ENCODE peak calls at places on chromosomes 12 and 14, in ten cellular contexts. E is dorsolateral prefrontal cortex; B is cardiac muscle cell; I is tibial nerve; F is right cardiac atrium; U is naive thymus-derived CD4-positive, alpha-beta T cell; R is pancreas; K is lower lobe of right lung; J is psoas muscle; W is foreskin keratinocyte. O is an unnamed sample.

GRCh38 chr12:55957106-55957859 is 8.6 kb downstream of the PMEL start:
- DNase-seq in E (no peak), B (no peak), I (no peak), F (no peak), U (no peak), R (no peak), K (no peak), J (no peak), W (peak; percentile 44), O (no peak)

GRCh38 chr12:49783917-49784676 is 42.7 kb downstream of the TMBIM6 start:
- DNase-seq in E (no peak), B (peak; percentile 64), I (no peak), F (no peak), U (no peak), R (no peak), K (no peak), J (peak; percentile 48), W (no peak), O (no peak)

GRCh38 chr12:40312982-40313576 is 88.3 kb downstream of the LRRK2 start:
- DNase-seq in E (no peak), B (peak; percentile 40), I (no peak), F (no peak), U (no peak), R (no peak), K (no peak), J (no peak), W (no peak), O (no peak)

GRCh38 chr12:109761631-109761950 is 48.0 kb downstream of the FAM222A start:
- DNase-seq in E (peak; percentile 32), B (no peak), I (no peak), F (no peak), U (no peak), R (peak; percentile 50), K (peak; percentile 10), J (peak; percentile 23), W (no peak), O (no peak)

GRCh38 chr12:56137853-56138571 is 9.9 kb downstream of the ESYT1 start:
- DNase-seq in E (no peak), B (no peak), I (no peak), F (no peak), U (peak; percentile 38), R (no peak), K (no peak), J (no peak), W (no peak), O (no peak)

GRCh38 chr14:93946104-93946503 is 19.0 kb downstream of the FAM181A start:
- DNase-seq in E (no peak), B (peak; percentile 23), I (no peak), F (no peak), U (no peak), R (no peak), K (no peak), J (peak; percentile 75), W (no peak), O (no peak)

GRCh38 chr12:94327819-94328218 is 131.8 kb downstream of the CEP83 start:
- DNase-seq in E (no peak), B (peak; percentile 40), I (no peak), F (no peak), U (no peak), R (no peak), K (no peak), J (no peak), W (no peak), O (no peak)

GRCh38 chr14:33964599-33965317 is 13.9 kb upstream of the EGLN3 start:
- DNase-seq in E (no peak), B (no peak), I (no peak), F (no peak), U (no peak), R (no peak), K (no peak), J (no peak), W (no peak), O (no peak)

GRCh38 chr14:56846970-56847928 is 37.0 kb upstream of the OTX2 start:
- DNase-seq in E (no peak), B (no peak), I (no peak), F (no peak), U (no peak), R (no peak), K (no peak), J (no peak), W (no peak), O (no peak)

GRCh38 chr14:79016828-79017505 is 846.8 kb downstream of the NRXN3 start:
- DNase-seq in E (no peak), B (peak; percentile 79), I (no peak), F (no peak), U (no peak), R (no peak), K (no peak), J (no peak), W (peak; percentile 86), O (no peak)

GRCh38 chr12:74129702-74130101 is 407.9 kb upstream of the ATXN7L3B start:
- DNase-seq in E (no peak), B (no peak), I (no peak), F (no peak), U (no peak), R (no peak), K (no peak), J (no peak), W (no peak), O (no peak)

GRCh38 chr12:65505321-65506121 is 227.0 kb downstream of the MSRB3 start:
- DNase-seq in E (no peak), B (no peak), I (no peak), F (no peak), U (no peak), R (no peak), K (no peak), J (no peak), W (no peak), O (no peak)

GRCh38 chr14:90703841-90704240 is 112.4 kb downstream of the TTC7B start:
- DNase-seq in E (no peak), B (no peak), I (no peak), F (no peak), U (no peak), R (no peak), K (no peak), J (no peak), W (no peak), O (no peak)

GRCh38 chr12:6962285-6963015 is 8.0 kb downstream of the PHB2 start:
- DNase-seq in E (no peak), B (no peak), I (no peak), F (peak; percentile 55), U (no peak), R (no peak), K (peak; percentile 87), J (no peak), W (no peak), O (no peak)

DNA sequence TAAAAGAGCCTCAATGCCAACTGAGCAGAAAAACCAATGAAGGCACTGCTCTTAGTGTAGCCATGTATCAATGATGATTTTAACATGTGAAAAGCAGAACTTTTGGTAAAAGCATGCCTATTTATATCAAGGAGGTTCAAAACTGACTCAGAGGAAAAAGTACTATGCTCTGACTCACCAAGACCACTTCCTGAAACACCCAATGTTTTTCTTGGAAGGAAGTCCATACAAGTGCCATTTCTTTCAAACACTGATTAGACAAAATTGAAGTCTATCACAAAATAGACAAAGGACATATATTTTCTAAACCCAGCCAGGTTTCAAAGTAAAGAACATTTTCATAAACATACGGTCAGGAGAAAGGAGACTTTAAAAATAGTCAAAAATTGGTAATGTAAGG is 88.6 kb downstream of the EPS8 start:
- DNase-seq in E (no peak), B (peak; percentile 92), I (no peak), F (no peak), U (no peak), R (no peak), K (no peak), J (no peak), W (peak; percentile 82), O (no peak)
- H3K27ac ChIP-seq in E (peak overlapping the region; percentile 61), B (no peak overlapping the region), I (peak overlapping the region; percentile 88), F (no peak overlapping the region), U (no peak overlapping the region), R (peak overlapping the region; percentile 11), K (peak overlapping the region; percentile 37), J (no peak overlapping the region), W (peak overlapping the region; percentile 26), O (no peak overlapping the region)

GRCh38 chr12:29726741-29727348 is 56.9 kb downstream of the TMTC1 start:
- DNase-seq in E (no peak), B (no peak), I (no peak), F (no peak), U (no peak), R (no peak), K (no peak), J (no peak), W (no peak), O (no peak)

GRCh38 chr12:29725587-29726320 is 58.0 kb downstream of the TMTC1 start:
- DNase-seq in E (peak; percentile 49), B (peak; percentile 97), I (peak; percentile 38), F (peak; percentile 82), U (no peak), R (no peak), K (no peak), J (peak; percentile 70), W (no peak), O (no peak)

GRCh38 chr12:29722164-29722563 is 61.6 kb downstream of the TMTC1 start:
- DNase-seq in E (no peak), B (no peak), I (no peak), F (no peak), U (no peak), R (no peak), K (no peak), J (no peak), W (no peak), O (no peak)

GRCh38 chr12:29728033-29728432 is 55.7 kb downstream of the TMTC1 start:
- DNase-seq in E (no peak), B (no peak), I (no peak), F (no peak), U (no peak), R (no peak), K (no peak), J (peak; percentile 72), W (no peak), O (no peak)

GRCh38 chr12:29726321-29726692 is 57.4 kb downstream of the TMTC1 start:
- DNase-seq in E (no peak), B (peak; percentile 74), I (no peak), F (no peak), U (no peak), R (no peak), K (no peak), J (no peak), W (no peak), O (no peak)
- H3K27ac ChIP-seq in E (peak overlapping the region; percentile 12), B (peak overlapping the region; percentile 2), I (peak overlapping the region; percentile 75), F (peak overlapping the region; percentile 73), U (no peak overlapping the region), R (no peak overlapping the region), K (peak overlapping the region; percentile 65), J (peak overlapping the region; percentile 85), W (no peak overlapping the region), O (peak overlapping the region; percentile 14)

GRCh38 chr12:28175098-28175589 is 15.1 kb upstream of the CCDC91 start:
- DNase-seq in E (no peak), B (no peak), I (no peak), F (no peak), U (no peak), R (no peak), K (no peak), J (no peak), W (no peak), O (no peak)
- H3K27ac ChIP-seq in E (no peak overlapping the region), B (no peak overlapping the region), I (no peak overlapping the region), F (no peak overlapping the region), U (no peak overlapping the region), R (no peak overlapping the region), K (no peak overlapping the region), J (no peak overlapping the region), W (no peak overlapping the region), O (no peak overlapping the region)

GRCh38 chr12:22874151-22874550 is 249.2 kb downstream of the ETNK1 start:
- DNase-seq in E (no peak), B (no peak), I (no peak), F (no peak), U (no peak), R (no peak), K (no peak), J (no peak), W (peak; percentile 32), O (no peak)
- H3K27ac ChIP-seq in E (no peak overlapping the region), B (no peak overlapping the region), I (no peak overlapping the region), F (no peak overlapping the region), U (no peak overlapping the region), R (no peak overlapping the region), K (no peak overlapping the region), J (no peak overlapping the region), W (no peak overlapping the region), O (no peak overlapping the region)